ENCODE peak calls at places on chromosomes 5 and 9, in eight cellular contexts. G, O, R, U, K, L, Z and T are unnamed samples.

GRCh38 chr5:73796164-73797141 is 170.5 kb downstream of the ARHGEF28 start:
- DNase-seq in G (no peak), O (no peak), R (peak), U (no peak), K (peak), L (peak), Z (peak), T (no peak)

GRCh38 chr9:100714372-100715099 is 136.7 kb downstream of the CAVIN4 start:
- DNase-seq in G (peak), O (peak), R (peak), U (peak), K (peak), L (peak), Z (peak), T (peak)

GRCh38 chr5:37665889-37666288 is 174.0 kb downstream of the GDNF start:
- DNase-seq in G (peak), O (peak), R (peak), U (no peak), K (no peak), L (no peak), Z (no peak), T (no peak)

GRCh38 chr5:156505101-156505500 is 178.1 kb downstream of the SGCD start:
- DNase-seq in G (no peak), O (no peak), R (no peak), U (no peak), K (no peak), L (no peak), Z (no peak), T (no peak)

GRCh38 chr9:98747476-98747875 is 38.7 kb upstream of the GABBR2 start:
- DNase-seq in G (no peak), O (no peak), R (no peak), U (no peak), K (no peak), L (no peak), Z (no peak), T (no peak)

GRCh38 chr5:82011761-82012160 is 39.9 kb downstream of the ATG10 start:
- DNase-seq in G (no peak), O (no peak), R (no peak), U (no peak), K (peak), L (no peak), Z (peak), T (no peak)

GRCh38 chr9:90772381-90772780 is 29.2 kb upstream of the SYK start:
- DNase-seq in G (no peak), O (no peak), R (no peak), U (no peak), K (no peak), L (no peak), Z (no peak), T (no peak)

GRCh38 chr9:6567140-6567591 is 78.4 kb downstream of the GLDC start:
- DNase-seq in G (no peak), O (no peak), R (no peak), U (no peak), K (peak), L (peak), Z (peak), T (no peak)

GRCh38 chr9:8571648-8572047 is 772.1 kb upstream of the DMAC1 start:
- DNase-seq in G (no peak), O (no peak), R (no peak), U (no peak), K (no peak), L (no peak), Z (no peak), T (no peak)

GRCh38 chr5:56693220-56693579 is 122.1 kb upstream of the MAP3K1 start:
- DNase-seq in G (no peak), O (no peak), R (no peak), U (no peak), K (no peak), L (no peak), Z (no peak), T (no peak)

GRCh38 chr5:159106569-159107282 is 7.0 kb upstream of the EBF1 start:
- DNase-seq in G (peak), O (peak), R (peak), U (peak), K (peak), L (peak), Z (peak), T (peak)

GRCh38 chr5:135953850-135954249 is 933 bp downstream of the LECT2 start:
- DNase-seq in G (no peak), O (no peak), R (no peak), U (no peak), K (no peak), L (no peak), Z (no peak), T (no peak)

GRCh38 chr5:171692936-171693335 is 92.7 kb upstream of the SMIM23 start:
- DNase-seq in G (no peak), O (no peak), R (no peak), U (no peak), K (no peak), L (no peak), Z (no peak), T (no peak)

GRCh38 chr9:107484117-107484723 is 5.3 kb downstream of the KLF4 start:
- DNase-seq in G (no peak), O (no peak), R (no peak), U (peak), K (peak), L (peak), Z (peak), T (peak)